ENCODE peak calls at places on chromosomes 3 and 15, in seven cellular contexts. One of them, this sample, is unnamed.
A peak's percentile ranks its signal among the peaks of the same experiment; 100 is the strongest.

GRCh38 chr3:197595470-197596185 is 39.9 kb upstream of the BDH1 start:
- DNase-seq in gastrocnemius medialis: no peak
- DNase-seq in ovary: no peak
- DNase-seq in stomach: no peak
- DNase-seq in esophagus squamous epithelium: no peak
- DNase-seq in A549: no peak
- DNase-seq in IMR-90: no peak
- DNase-seq in this sample: no peak

GRCh38 chr15:94047566-94047965 is 183.8 kb upstream of the MCTP2 start:
- DNase-seq in gastrocnemius medialis: no peak
- DNase-seq in stomach: no peak
- DNase-seq in esophagus squamous epithelium: no peak
- DNase-seq in ovary: no peak
- DNase-seq in IMR-90: no peak
- DNase-seq in A549: no peak
- DNase-seq in this sample: no peak

GRCh38 chr15:80514071-80514780 is 110.0 kb downstream of the ARNT2 start:
- DNase-seq in ovary: no peak
- DNase-seq in stomach: no peak
- DNase-seq in IMR-90: peak; percentile 75
- DNase-seq in A549: no peak
- DNase-seq in esophagus squamous epithelium: no peak
- DNase-seq in gastrocnemius medialis: no peak
- DNase-seq in this sample: no peak

GRCh38 chr3:26505399-26505798 is 117.2 kb upstream of the LRRC3B start:
- DNase-seq in IMR-90: no peak
- DNase-seq in gastrocnemius medialis: no peak
- DNase-seq in esophagus squamous epithelium: no peak
- DNase-seq in stomach: no peak
- DNase-seq in A549: no peak
- DNase-seq in ovary: no peak
- DNase-seq in this sample: no peak

GRCh38 chr3:141998674-141999290 is 122.3 kb downstream of the ATP1B3 start:
- DNase-seq in IMR-90: peak; percentile 35
- DNase-seq in A549: peak; percentile 7
- DNase-seq in ovary: no peak
- DNase-seq in esophagus squamous epithelium: no peak
- DNase-seq in gastrocnemius medialis: no peak
- DNase-seq in stomach: no peak
- DNase-seq in this sample: no peak

GRCh38 chr3:39479701-39480414 is 12.4 kb downstream of the MOBP start:
- DNase-seq in IMR-90: no peak
- DNase-seq in esophagus squamous epithelium: no peak
- DNase-seq in A549: no peak
- DNase-seq in stomach: no peak
- DNase-seq in ovary: no peak
- DNase-seq in gastrocnemius medialis: no peak
- DNase-seq in this sample: no peak

GRCh38 chr3:32880225-32880624 is 62.4 kb downstream of the TRIM71 start:
- DNase-seq in IMR-90: no peak
- DNase-seq in stomach: no peak
- DNase-seq in A549: no peak
- DNase-seq in ovary: no peak
- DNase-seq in esophagus squamous epithelium: no peak
- DNase-seq in gastrocnemius medialis: no peak
- DNase-seq in this sample: no peak

GRCh38 chr3:50194903-50195500 is 3.6 kb downstream of the GNAT1 start:
- DNase-seq in A549: no peak
- DNase-seq in gastrocnemius medialis: no peak
- DNase-seq in stomach: no peak
- DNase-seq in ovary: no peak
- DNase-seq in esophagus squamous epithelium: no peak
- DNase-seq in IMR-90: no peak
- DNase-seq in this sample: no peak

GRCh38 chr3:62363275-62363674 is 10.1 kb downstream of the FEZF2 start:
- DNase-seq in stomach: no peak
- DNase-seq in gastrocnemius medialis: no peak
- DNase-seq in A549: no peak
- DNase-seq in ovary: no peak
- DNase-seq in IMR-90: no peak
- DNase-seq in esophagus squamous epithelium: no peak
- DNase-seq in this sample: no peak

GRCh38 chr3:38397320-38397719 is 50.7 kb downstream of the XYLB start:
- DNase-seq in IMR-90: peak; percentile 47
- DNase-seq in stomach: no peak
- DNase-seq in ovary: no peak
- DNase-seq in gastrocnemius medialis: no peak
- DNase-seq in A549: no peak
- DNase-seq in esophagus squamous epithelium: no peak
- DNase-seq in this sample: no peak

GRCh38 chr3:70926835-70927234 is 614.4 kb upstream of the MDFIC2 start:
- DNase-seq in gastrocnemius medialis: no peak
- DNase-seq in ovary: no peak
- DNase-seq in A549: no peak
- DNase-seq in stomach: no peak
- DNase-seq in esophagus squamous epithelium: no peak
- DNase-seq in IMR-90: no peak
- DNase-seq in this sample: no peak

GRCh38 chr3:113601240-113601639 is 68.9 kb downstream of the SIDT1 start:
- DNase-seq in gastrocnemius medialis: no peak
- DNase-seq in stomach: no peak
- DNase-seq in IMR-90: no peak
- DNase-seq in A549: no peak
- DNase-seq in esophagus squamous epithelium: no peak
- DNase-seq in ovary: no peak
- DNase-seq in this sample: no peak

GRCh38 chr15:26628071-26628470 is 144.8 kb downstream of the GABRB3 start:
- DNase-seq in gastrocnemius medialis: no peak
- DNase-seq in ovary: no peak
- DNase-seq in IMR-90: no peak
- DNase-seq in esophagus squamous epithelium: no peak
- DNase-seq in stomach: no peak
- DNase-seq in A549: peak; percentile 54
- DNase-seq in this sample: no peak

GRCh38 chr15:59994855-59995557 is 9.1 kb upstream of the FOXB1 start:
- DNase-seq in ovary: no peak
- DNase-seq in stomach: no peak
- DNase-seq in esophagus squamous epithelium: no peak
- DNase-seq in gastrocnemius medialis: no peak
- DNase-seq in IMR-90: no peak
- DNase-seq in A549: no peak
- DNase-seq in this sample: no peak
- H3K4me1 ChIP-seq in ovary: peaks cover 2% of the 10 kb centered on the region
- H3K4me1 ChIP-seq in stomach: peaks cover 30% of the 10 kb centered on the region
- H3K4me1 ChIP-seq in esophagus squamous epithelium: peaks cover 22% of the 10 kb centered on the region
- H3K4me1 ChIP-seq in gastrocnemius medialis: peaks cover 4% of the 10 kb centered on the region
- H3K4me1 ChIP-seq in IMR-90: no peaks in the 10 kb centered on the region
- H3K4me1 ChIP-seq in A549: peaks cover 16% of the 10 kb centered on the region
- H3K4me1 ChIP-seq in this sample: peaks cover 20% of the 10 kb centered on the region

GRCh38 chr15:90191795-90192494 is 9.2 kb upstream of the SEMA4B start:
- DNase-seq in ovary: peak; percentile 89
- DNase-seq in A549: no peak
- DNase-seq in stomach: peak; percentile 85
- DNase-seq in esophagus squamous epithelium: peak; percentile 55
- DNase-seq in gastrocnemius medialis: peak; percentile 73
- DNase-seq in IMR-90: no peak
- DNase-seq in this sample: peak; percentile 69
- TF ChIP-seq CTCF in ovary: no peak
- TF ChIP-seq CTCF in A549: no peak
- TF ChIP-seq CTCF in stomach: no peak
- TF ChIP-seq CTCF in esophagus squamous epithelium: no peak
- TF ChIP-seq CTCF in gastrocnemius medialis: no peak
- TF ChIP-seq CTCF in IMR-90: no peak
- TF ChIP-seq CTCF in this sample: no peak

GRCh38 chr3:120742198-120743080 is at the start of the genes GTF2E1 and RABL3:
- DNase-seq in stomach: peak; percentile 98
- DNase-seq in gastrocnemius medialis: peak; percentile 98
- DNase-seq in A549: peak; percentile 99
- DNase-seq in esophagus squamous epithelium: peak; percentile 84
- DNase-seq in IMR-90: peak; percentile 100
- DNase-seq in ovary: peak; percentile 94
- DNase-seq in this sample: peak; percentile 96
- TF ChIP-seq POLR2A in stomach: no peak
- TF ChIP-seq POLR2A in gastrocnemius medialis: peak; percentile 66
- TF ChIP-seq POLR2A in A549: peak; percentile 33
- TF ChIP-seq POLR2A in esophagus squamous epithelium: peak; percentile 72
- TF ChIP-seq POLR2A in IMR-90: peak; percentile 86
- TF ChIP-seq POLR2A in ovary: peak; percentile 49
- TF ChIP-seq POLR2A in this sample: no peak

GRCh38 chr15:64620991-64621495 is 154.3 kb downstream of the RBPMS2 start:
- DNase-seq in A549: no peak
- DNase-seq in stomach: no peak
- DNase-seq in gastrocnemius medialis: no peak
- DNase-seq in esophagus squamous epithelium: no peak
- DNase-seq in ovary: no peak
- DNase-seq in IMR-90: no peak
- DNase-seq in this sample: no peak

GRCh38 chr15:64619880-64620839 is 155.2 kb downstream of the RBPMS2 start:
- DNase-seq in esophagus squamous epithelium: no peak
- DNase-seq in IMR-90: peak; percentile 79
- DNase-seq in stomach: no peak
- DNase-seq in gastrocnemius medialis: no peak
- DNase-seq in A549: no peak
- DNase-seq in ovary: no peak
- DNase-seq in this sample: no peak

GRCh38 chr15:64617727-64618126 is 157.3 kb downstream of the ZNF609 start:
- DNase-seq in gastrocnemius medialis: no peak
- DNase-seq in ovary: no peak
- DNase-seq in stomach: no peak
- DNase-seq in esophagus squamous epithelium: no peak
- DNase-seq in A549: no peak
- DNase-seq in IMR-90: no peak
- DNase-seq in this sample: no peak

GRCh38 chr15:64618569-64618968 is 156.8 kb downstream of the RBPMS2 start:
- DNase-seq in A549: no peak
- DNase-seq in gastrocnemius medialis: no peak
- DNase-seq in ovary: no peak
- DNase-seq in esophagus squamous epithelium: no peak
- DNase-seq in IMR-90: no peak
- DNase-seq in stomach: no peak
- DNase-seq in this sample: no peak

GRCh38 chr15:64618138-64618537 is 157.3 kb downstream of the RBPMS2 start:
- DNase-seq in gastrocnemius medialis: no peak
- DNase-seq in esophagus squamous epithelium: no peak
- DNase-seq in IMR-90: no peak
- DNase-seq in ovary: no peak
- DNase-seq in A549: no peak
- DNase-seq in stomach: no peak
- DNase-seq in this sample: no peak
- H3K4me1 ChIP-seq in gastrocnemius medialis: peaks cover 37% of the 10 kb centered on the region
- H3K4me1 ChIP-seq in esophagus squamous epithelium: peaks cover 46% of the 10 kb centered on the region
- H3K4me1 ChIP-seq in IMR-90: peaks cover 6% of the 10 kb centered on the region
- H3K4me1 ChIP-seq in ovary: peaks cover 7% of the 10 kb centered on the region
- H3K4me1 ChIP-seq in A549: peaks cover 30% of the 10 kb centered on the region
- H3K4me1 ChIP-seq in stomach: peaks cover 50% of the 10 kb centered on the region
- H3K4me1 ChIP-seq in this sample: peaks cover 14% of the 10 kb centered on the region

GRCh38 chr3:73625124-73625665 is 454 bp upstream of the PDZRN3 start:
- DNase-seq in stomach: peak; percentile 30
- DNase-seq in A549: no peak
- DNase-seq in ovary: peak; percentile 57
- DNase-seq in gastrocnemius medialis: no peak
- DNase-seq in IMR-90: peak; percentile 72
- DNase-seq in esophagus squamous epithelium: no peak
- DNase-seq in this sample: peak; percentile 42
- TF ChIP-seq CTCF in stomach: no peak
- TF ChIP-seq CTCF in A549: no peak
- TF ChIP-seq CTCF in ovary: no peak
- TF ChIP-seq CTCF in gastrocnemius medialis: no peak
- TF ChIP-seq CTCF in IMR-90: no peak
- TF ChIP-seq CTCF in esophagus squamous epithelium: no peak
- TF ChIP-seq CTCF in this sample: no peak

GRCh38 chr3:52044869-52045616 is 11.3 kb downstream of the DUSP7 start:
- DNase-seq in gastrocnemius medialis: no peak
- DNase-seq in A549: no peak
- DNase-seq in esophagus squamous epithelium: no peak
- DNase-seq in ovary: no peak
- DNase-seq in stomach: no peak
- DNase-seq in IMR-90: no peak
- DNase-seq in this sample: no peak

GRCh38 chr3:52046914-52047239 is 9.5 kb downstream of the DUSP7 start:
- DNase-seq in stomach: no peak
- DNase-seq in gastrocnemius medialis: no peak
- DNase-seq in IMR-90: no peak
- DNase-seq in esophagus squamous epithelium: no peak
- DNase-seq in A549: no peak
- DNase-seq in ovary: no peak
- DNase-seq in this sample: no peak

GRCh38 chr3:52049503-52049902 is 6.9 kb downstream of the DUSP7 start:
- DNase-seq in stomach: no peak
- DNase-seq in ovary: no peak
- DNase-seq in esophagus squamous epithelium: no peak
- DNase-seq in gastrocnemius medialis: no peak
- DNase-seq in A549: no peak
- DNase-seq in IMR-90: no peak
- DNase-seq in this sample: no peak

GRCh38 chr3:52046186-52046913 is 10.0 kb downstream of the DUSP7 start:
- DNase-seq in A549: peak; percentile 69
- DNase-seq in esophagus squamous epithelium: no peak
- DNase-seq in IMR-90: peak; percentile 98
- DNase-seq in stomach: no peak
- DNase-seq in ovary: no peak
- DNase-seq in gastrocnemius medialis: no peak
- DNase-seq in this sample: no peak

GRCh38 chr3:52047295-52047960 is 8.9 kb downstream of the DUSP7 start:
- DNase-seq in ovary: no peak
- DNase-seq in gastrocnemius medialis: no peak
- DNase-seq in stomach: peak; percentile 80
- DNase-seq in esophagus squamous epithelium: no peak
- DNase-seq in IMR-90: no peak
- DNase-seq in A549: no peak
- DNase-seq in this sample: no peak
- TF ChIP-seq POLR2A in ovary: no peak
- TF ChIP-seq POLR2A in gastrocnemius medialis: no peak
- TF ChIP-seq POLR2A in stomach: no peak
- TF ChIP-seq POLR2A in esophagus squamous epithelium: peak; percentile 34
- TF ChIP-seq POLR2A in IMR-90: no peak
- TF ChIP-seq POLR2A in A549: no peak
- TF ChIP-seq POLR2A in this sample: no peak

DNA sequence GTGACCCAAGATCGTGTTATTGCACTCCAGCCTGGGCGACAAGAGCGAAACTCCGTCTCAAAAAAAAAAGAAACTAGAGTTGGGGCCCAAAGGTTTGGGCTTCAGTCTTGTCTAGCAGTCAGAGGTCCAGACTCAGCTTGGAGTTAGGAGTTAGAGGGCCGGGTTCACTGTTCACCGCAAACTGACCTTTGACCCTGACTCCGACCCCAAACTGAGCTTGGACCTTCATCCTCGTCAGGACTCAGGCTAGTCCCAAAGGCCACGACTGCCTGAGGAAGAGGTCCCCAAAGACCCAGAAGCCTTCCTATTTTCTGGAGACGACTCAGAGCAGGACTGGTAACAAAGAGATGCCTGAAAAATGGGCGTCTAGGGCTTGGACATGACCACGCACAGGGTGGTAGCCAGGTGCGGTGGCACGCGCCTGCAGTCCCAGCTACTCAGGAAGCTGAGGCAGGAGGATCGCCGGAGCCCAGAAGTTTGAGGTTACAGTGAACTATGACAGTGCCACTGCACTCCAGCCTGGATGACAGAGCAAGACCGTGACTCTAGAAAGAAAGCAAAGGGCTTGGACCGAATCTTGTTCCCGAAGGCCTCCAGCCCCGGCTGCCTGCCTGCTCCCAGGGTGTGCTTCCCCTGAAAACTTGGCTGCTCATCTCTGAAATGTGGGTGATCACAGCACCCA is 22.8 kb upstream of the RPL29 start:
- DNase-seq in ovary: no peak
- DNase-seq in stomach: no peak
- DNase-seq in gastrocnemius medialis: no peak
- DNase-seq in A549: no peak
- DNase-seq in IMR-90: no peak
- DNase-seq in esophagus squamous epithelium: no peak
- DNase-seq in this sample: no peak
- H3K4me1 ChIP-seq in ovary: no peaks in the 10 kb centered on the region
- H3K4me1 ChIP-seq in stomach: peaks cover 4% of the 10 kb centered on the region
- H3K4me1 ChIP-seq in gastrocnemius medialis: peaks cover 91% of the 10 kb centered on the region
- H3K4me1 ChIP-seq in A549: no peaks in the 10 kb centered on the region
- H3K4me1 ChIP-seq in IMR-90: peaks cover 10% of the 10 kb centered on the region
- H3K4me1 ChIP-seq in esophagus squamous epithelium: peaks cover 52% of the 10 kb centered on the region
- H3K4me1 ChIP-seq in this sample: peaks cover 32% of the 10 kb centered on the region

This sample was measured in heart left ventricle.